ENCODE peak calls at places on chromosomes 6 and 20, in seven cellular contexts. G is ovary; Y is mammary epithelial cell; N is IMR-90; T is CD8-positive, alpha-beta T cell; J is foreskin keratinocyte; C is WERI-Rb-1. H is an unnamed sample.

GRCh38 chr6:26270121-26270861 is 94.7 kb upstream of the BTN3A2 start:
- DNase-seq in G (no peak), Y (no peak), N (no peak), T (no peak), J (peak; percentile 52), C (no peak), H (no peak)

GRCh38 chr20:59525500-59526241 is 78.7 kb upstream of the PHACTR3 start:
- DNase-seq in G (peak; percentile 64), Y (peak; percentile 19), N (peak; percentile 13), T (no peak), J (peak; percentile 6), C (peak; percentile 71), H (peak; percentile 55)

GRCh38 chr6:158488065-158488464 is 71.8 kb upstream of the TMEM181 start:
- DNase-seq in G (no peak), Y (peak; percentile 90), N (peak; percentile 99), T (no peak), J (peak; percentile 90), C (no peak), H (no peak)

GRCh38 chr20:30985386-30985785 is 272.1 kb upstream of the DEFB115 start:
- DNase-seq in G (peak; percentile 3), Y (no peak), N (no peak), T (no peak), J (no peak), C (no peak), H (no peak)

GRCh38 chr20:24783631-24784492 is 165.2 kb upstream of the CST7 start:
- DNase-seq in G (no peak), Y (no peak), N (no peak), T (no peak), J (no peak), C (peak; percentile 68), H (no peak)

GRCh38 chr6:39902786-39903465 is 31.3 kb downstream of the MOCS1 start:
- DNase-seq in G (no peak), Y (no peak), N (no peak), T (no peak), J (no peak), C (peak; percentile 48), H (no peak)

GRCh38 chr6:32337166-32337805 is 34.4 kb downstream of the TSBP1 start:
- DNase-seq in G (no peak), Y (no peak), N (no peak), T (no peak), J (no peak), C (no peak), H (no peak)

GRCh38 chr20:11144114-11144513 is 470.3 kb upstream of the JAG1 start:
- DNase-seq in G (no peak), Y (peak; percentile 70), N (peak; percentile 93), T (no peak), J (peak; percentile 94), C (no peak), H (no peak)

GRCh38 chr20:49339123-49339522 is 61.3 kb upstream of the ZNFX1 start:
- DNase-seq in G (no peak), Y (no peak), N (no peak), T (no peak), J (no peak), C (no peak), H (no peak)

GRCh38 chr6:23137596-23137995 is 568.2 kb downstream of the HDGFL1 start:
- DNase-seq in G (no peak), Y (no peak), N (peak; percentile 49), T (no peak), J (no peak), C (no peak), H (no peak)

GRCh38 chr20:21900431-21900830 is 195.0 kb downstream of the PAX1 start:
- DNase-seq in G (no peak), Y (no peak), N (no peak), T (no peak), J (no peak), C (no peak), H (no peak)

GRCh38 chr20:34084227-34084923 is 27.7 kb downstream of the EIF2S2 start:
- DNase-seq in G (no peak), Y (no peak), N (no peak), T (no peak), J (no peak), C (no peak), H (no peak)

GRCh38 chr20:2302369-2302768 is 6.6 kb downstream of the TGM3 start:
- DNase-seq in G (no peak), Y (no peak), N (no peak), T (no peak), J (no peak), C (peak; percentile 14), H (no peak)

GRCh38 chr20:34708621-34709043 is 4.5 kb downstream of the TP53INP2 start:
- DNase-seq in G (peak; percentile 80), Y (no peak), N (peak; percentile 16), T (peak; percentile 37), J (no peak), C (peak; percentile 73), H (peak; percentile 38)

GRCh38 chr6:113920663-113921267 is 50.2 kb downstream of the HDAC2 start:
- DNase-seq in G (no peak), Y (no peak), N (no peak), T (no peak), J (no peak), C (no peak), H (no peak)

GRCh38 chr6:35152067-35152707 is 11.0 kb upstream of the TCP11 start:
- DNase-seq in G (no peak), Y (peak; percentile 74), N (no peak), T (no peak), J (peak; percentile 59), C (no peak), H (no peak)

GRCh38 chr6:164795091-164795490 is 514.3 kb downstream of the C6orf118 start:
- DNase-seq in G (no peak), Y (no peak), N (no peak), T (no peak), J (no peak), C (no peak), H (no peak)

GRCh38 chr6:7267521-7268091 is 45.4 kb downstream of the SSR1 start:
- DNase-seq in G (no peak), Y (peak; percentile 99), N (peak; percentile 94), T (no peak), J (peak; percentile 99), C (no peak), H (peak; percentile 51)

GRCh38 chr6:4776493-4776966 is 326 bp downstream of the CDYL start:
- DNase-seq in G (no peak), Y (no peak), N (no peak), T (peak; percentile 19), J (no peak), C (peak; percentile 65), H (no peak)

GRCh38 chr6:130766239-130767144 is 60.7 kb upstream of the SMLR1 start:
- DNase-seq in G (no peak), Y (no peak), N (peak; percentile 29), T (no peak), J (no peak), C (no peak), H (no peak)

GRCh38 chr6:88679841-88680240 is 283.6 kb downstream of the RNGTT start:
- DNase-seq in G (no peak), Y (no peak), N (no peak), T (no peak), J (no peak), C (no peak), H (no peak)

GRCh38 chr20:21391495-21392298 is 5.6 kb downstream of the NKX2-4 start:
- DNase-seq in G (no peak), Y (no peak), N (no peak), T (no peak), J (no peak), C (no peak), H (no peak)

GRCh38 chr20:50462093-50462685 is 48.0 kb upstream of the PTPN1 start:
- DNase-seq in G (no peak), Y (no peak), N (peak; percentile 27), T (no peak), J (peak; percentile 46), C (no peak), H (no peak)

GRCh38 chr6:68282646-68283045 is 352.4 kb upstream of the ADGRB3 start:
- DNase-seq in G (no peak), Y (no peak), N (no peak), T (no peak), J (no peak), C (no peak), H (no peak)

GRCh38 chr6:49606696-49607390 is 29.8 kb downstream of the RHAG start:
- DNase-seq in G (no peak), Y (peak; percentile 70), N (peak; percentile 80), T (no peak), J (peak; percentile 73), C (peak; percentile 46), H (no peak)

DNA sequence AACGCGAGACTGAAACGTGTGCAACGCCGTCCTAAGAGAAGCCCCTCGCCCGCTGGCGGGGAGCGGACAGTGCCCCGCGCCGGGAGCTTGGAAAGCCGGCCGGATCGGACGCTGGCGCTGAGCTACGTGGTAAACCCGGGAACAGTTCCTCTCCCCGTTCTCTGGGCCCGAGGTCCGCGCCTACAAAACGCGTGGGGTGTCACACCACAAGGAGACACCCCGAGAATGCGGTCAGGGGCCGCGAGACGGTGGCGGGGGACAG is 755 bp downstream of the NCOA5 start:
- DNase-seq in G (no peak), Y (no peak), N (peak; percentile 12), T (no peak), J (no peak), C (no peak), H (no peak)
- H3K27ac ChIP-seq in G (peak overlapping the region; percentile 99), Y (peak overlapping the region; percentile 87), N (peak overlapping the region; percentile 97), T (peak overlapping the region; percentile 85), J (peak overlapping the region; percentile 94), C (peak overlapping the region; percentile 99), H (peak overlapping the region; percentile 99)

GRCh38 chr6:133894369-133894768 is 5.5 kb downstream of the TCF21 start:
- DNase-seq in G (no peak), Y (no peak), N (no peak), T (no peak), J (no peak), C (no peak), H (no peak)

GRCh38 chr6:133895573-133896343 is 6.8 kb downstream of the TCF21 start:
- DNase-seq in G (peak; percentile 65), Y (no peak), N (no peak), T (no peak), J (no peak), C (no peak), H (no peak)

GRCh38 chr6:133896344-133896721 is 7.4 kb downstream of the TCF21 start:
- DNase-seq in G (no peak), Y (no peak), N (no peak), T (no peak), J (no peak), C (no peak), H (no peak)

GRCh38 chr6:133893324-133893692 is 4.4 kb downstream of the TCF21 start:
- DNase-seq in G (no peak), Y (no peak), N (no peak), T (no peak), J (no peak), C (no peak), H (no peak)

GRCh38 chr6:133894795-133895401 is 6.0 kb downstream of the TCF21 start:
- DNase-seq in G (no peak), Y (no peak), N (peak; percentile 80), T (no peak), J (no peak), C (no peak), H (no peak)
- H3K27ac ChIP-seq in G (peak overlapping the region; percentile 96), Y (no peak overlapping the region), N (peak overlapping the region; percentile 38), T (no peak overlapping the region), J (no peak overlapping the region), C (no peak overlapping the region), H (peak overlapping the region; percentile 34)

GRCh38 chr6:43803783-43804549 is 34.0 kb downstream of the VEGFA start:
- DNase-seq in G (no peak), Y (peak; percentile 73), N (peak; percentile 36), T (no peak), J (no peak), C (no peak), H (peak; percentile 64)
- H3K27ac ChIP-seq in G (no peak overlapping the region), Y (no peak overlapping the region), N (peak overlapping the region; percentile 34), T (no peak overlapping the region), J (no peak overlapping the region), C (no peak overlapping the region), H (no peak overlapping the region)

GRCh38 chr6:46972521-46972920 is 50.8 kb upstream of the ADGRF5 start:
- DNase-seq in G (no peak), Y (no peak), N (no peak), T (no peak), J (no peak), C (no peak), H (no peak)
- H3K27ac ChIP-seq in G (no peak overlapping the region), Y (no peak overlapping the region), N (no peak overlapping the region), T (no peak overlapping the region), J (no peak overlapping the region), C (no peak overlapping the region), H (no peak overlapping the region)

H was measured in lung.